ENCODE peak calls at places on chromosome 11, in four cellular contexts. C, F, K and Z are unnamed samples. For H3K4me1, the result is how much of the 10 kb centered on the place peaks cover.

GRCh38 chr11:60930394-60930793 is 6.1 kb downstream of the TMEM132A start:
- DNase-seq in C (no peak), F (peak), K (no peak), Z (peak)

GRCh38 chr11:73013021-73013420 is 129.1 kb downstream of the FCHSD2 start:
- DNase-seq in F (no peak), K (no peak), C (no peak), Z (no peak)

GRCh38 chr11:19232910-19233503 is 7.7 kb downstream of the E2F8 start:
- DNase-seq in F (no peak), K (no peak), C (no peak), Z (no peak)

GRCh38 chr11:10657308-10658271 is 36.0 kb downstream of the IRAG1 start:
- DNase-seq in C (peak), F (no peak), K (no peak), Z (no peak)

GRCh38 chr11:45289369-45289768 is 3.2 kb upstream of the SYT13 start:
- DNase-seq in C (no peak), K (no peak), F (no peak), Z (no peak)

GRCh38 chr11:119175493-119176077 is 7.1 kb downstream of the NLRX1 start:
- DNase-seq in C (peak), K (no peak), F (no peak), Z (no peak)

GRCh38 chr11:109552376-109552775 is 130.4 kb downstream of the C11orf87 start:
- DNase-seq in K (no peak), C (no peak), F (no peak), Z (no peak)

GRCh38 chr11:27830206-27830605 is 130.0 kb upstream of the BDNF start:
- DNase-seq in C (no peak), K (no peak), F (no peak), Z (no peak)

GRCh38 chr11:61683961-61684869 is 4.0 kb downstream of the DAGLA start:
- DNase-seq in K (peak), C (no peak), F (no peak), Z (peak)

GRCh38 chr11:67043572-67044329 is 12.9 kb upstream of the RHOD start:
- DNase-seq in C (no peak), F (no peak), K (no peak), Z (no peak)

GRCh38 chr11:116287866-116288265 is 484.9 kb downstream of the BUD13 start:
- DNase-seq in C (no peak), K (no peak), F (no peak), Z (peak)

GRCh38 chr11:128040603-128041002 is 546.8 kb downstream of the ETS1 start:
- DNase-seq in K (no peak), C (no peak), F (no peak), Z (no peak)

GRCh38 chr11:83037877-83038276 is 33.8 kb downstream of the RAB30 start:
- DNase-seq in F (no peak), C (no peak), K (no peak), Z (no peak)

GRCh38 chr11:17498058-17498457 is 21.4 kb upstream of the ABCC8 start:
- DNase-seq in K (no peak), F (no peak), C (no peak), Z (no peak)

GRCh38 chr11:43135966-43136534 is 175.7 kb upstream of the API5 start:
- DNase-seq in C (no peak), F (no peak), K (no peak), Z (no peak)

GRCh38 chr11:88280673-88281316 is 56.7 kb downstream of the CTSC start:
- DNase-seq in F (no peak), C (no peak), K (no peak), Z (no peak)

GRCh38 chr11:27357250-27357649 is 5.8 kb downstream of the CCDC34 start:
- DNase-seq in F (no peak), C (no peak), K (no peak), Z (no peak)

GRCh38 chr11:66747480-66747879 is 18.5 kb upstream of the SPTBN2 start:
- DNase-seq in F (no peak), C (no peak), K (no peak), Z (no peak)

GRCh38 chr11:83042966-83043711 is 28.6 kb downstream of the RAB30 start:
- DNase-seq in F (no peak), K (no peak), C (no peak), Z (no peak)

GRCh38 chr11:70597006-70597555 is 198.8 kb downstream of the CTTN start:
- DNase-seq in C (no peak), F (no peak), K (no peak), Z (no peak)

GRCh38 chr11:109885006-109885405 is 208.2 kb upstream of the ZC3H12C start:
- DNase-seq in C (no peak), K (no peak), F (no peak), Z (no peak)

GRCh38 chr11:120694706-120695105 is 183.2 kb downstream of the GRIK4 start:
- DNase-seq in K (no peak), C (no peak), F (no peak), Z (no peak)

GRCh38 chr11:66891849-66892660 is 35.2 kb downstream of the LRFN4 start:
- DNase-seq in F (peak), C (peak), K (no peak), Z (no peak)

DNA sequence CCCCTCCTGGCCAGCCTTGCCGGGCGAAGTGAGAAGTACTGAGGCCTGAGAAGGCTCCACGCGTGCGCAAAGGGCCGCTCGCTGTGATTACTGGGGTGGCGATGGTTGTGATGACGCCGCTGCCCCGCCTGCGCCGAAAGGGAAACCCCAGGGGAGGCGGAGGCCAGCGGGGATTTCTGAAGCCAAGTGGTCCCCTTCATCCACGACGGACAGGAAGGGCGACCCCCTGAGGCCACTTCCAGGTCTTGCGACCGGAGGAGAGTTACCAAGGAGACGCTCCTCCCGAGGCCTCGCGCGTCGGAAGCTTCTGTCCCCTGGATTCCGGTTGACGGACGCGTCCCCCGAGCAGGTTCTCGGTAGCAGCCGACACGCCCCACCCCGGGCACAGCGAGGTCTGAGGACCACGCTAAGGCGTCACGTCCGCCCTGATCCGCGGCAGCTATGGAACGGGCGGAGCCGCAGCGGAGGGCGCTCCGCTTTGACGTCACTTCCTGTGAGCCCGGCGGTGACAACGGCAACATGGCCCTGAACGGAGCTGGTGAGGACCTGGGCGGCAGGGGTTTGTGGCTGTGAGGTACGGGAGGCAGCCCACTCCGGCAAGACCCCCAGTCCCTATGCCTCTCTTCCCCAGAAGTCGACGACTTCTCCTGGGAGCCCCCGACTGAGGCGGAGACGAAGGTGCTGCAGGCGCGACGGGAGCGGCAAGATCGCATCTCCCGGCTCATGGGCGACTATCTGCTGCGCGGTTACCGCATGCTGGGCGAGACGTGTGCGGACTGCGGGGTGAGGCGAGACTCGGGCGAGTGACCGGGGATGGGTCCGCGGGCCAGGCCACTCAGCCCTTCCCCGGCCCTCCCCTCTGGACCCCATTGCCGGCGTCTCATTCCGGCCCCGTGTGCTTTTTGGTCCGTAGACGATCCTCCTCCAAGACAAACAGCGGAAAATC is at the start of gene ZNRD2:
- DNase-seq in F (peak), C (peak), K (peak), Z (peak)
- TF ChIP-seq POLR2A in F (peak), C (peak), K (peak), Z (no peak)

GRCh38 chr11:1233351-1234053 is 10.6 kb downstream of the MUC5B start:
- DNase-seq in C (no peak), F (no peak), K (no peak), Z (no peak)
- TF ChIP-seq CTCF in C (no peak), F (no peak), K (no peak), Z (no peak)

DNA sequence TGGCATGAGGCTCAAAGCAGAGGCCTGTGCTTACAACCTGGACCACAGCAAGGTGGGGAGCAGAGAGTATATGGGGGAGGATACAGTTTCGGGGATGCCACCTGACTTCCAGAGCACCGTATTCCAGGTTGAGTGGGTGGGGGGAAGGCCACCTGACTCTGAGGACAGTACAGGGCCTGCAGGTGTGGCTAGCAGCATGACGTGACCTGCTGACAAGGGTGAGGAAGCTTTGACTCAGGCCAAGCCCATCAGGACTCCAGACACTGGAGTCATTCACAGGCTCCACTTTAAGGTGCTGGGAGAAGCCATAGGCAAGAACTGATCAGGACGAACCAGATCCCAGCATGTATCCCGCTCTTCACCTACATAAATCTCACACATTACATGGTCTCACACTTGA is 34.6 kb upstream of the CRTAM start:
- DNase-seq in C (no peak), K (no peak), F (no peak), Z (no peak)
- H3K4me1 ChIP-seq in C (under half), K (under half), F (under half), Z (under half)

GRCh38 chr11:65545853-65546216 is 12.3 kb downstream of the LTBP3 start:
- DNase-seq in C (no peak), K (no peak), F (no peak), Z (no peak)

GRCh38 chr11:65547446-65548125 is 10.6 kb downstream of the LTBP3 start:
- DNase-seq in F (peak), K (no peak), C (no peak), Z (no peak)

GRCh38 chr11:65549088-65549487 is 9.1 kb downstream of the LTBP3 start:
- DNase-seq in C (no peak), K (no peak), F (no peak), Z (no peak)

GRCh38 chr11:65542738-65543390 is 15.3 kb downstream of the LTBP3 start:
- DNase-seq in K (no peak), C (no peak), F (no peak), Z (no peak)

DNA sequence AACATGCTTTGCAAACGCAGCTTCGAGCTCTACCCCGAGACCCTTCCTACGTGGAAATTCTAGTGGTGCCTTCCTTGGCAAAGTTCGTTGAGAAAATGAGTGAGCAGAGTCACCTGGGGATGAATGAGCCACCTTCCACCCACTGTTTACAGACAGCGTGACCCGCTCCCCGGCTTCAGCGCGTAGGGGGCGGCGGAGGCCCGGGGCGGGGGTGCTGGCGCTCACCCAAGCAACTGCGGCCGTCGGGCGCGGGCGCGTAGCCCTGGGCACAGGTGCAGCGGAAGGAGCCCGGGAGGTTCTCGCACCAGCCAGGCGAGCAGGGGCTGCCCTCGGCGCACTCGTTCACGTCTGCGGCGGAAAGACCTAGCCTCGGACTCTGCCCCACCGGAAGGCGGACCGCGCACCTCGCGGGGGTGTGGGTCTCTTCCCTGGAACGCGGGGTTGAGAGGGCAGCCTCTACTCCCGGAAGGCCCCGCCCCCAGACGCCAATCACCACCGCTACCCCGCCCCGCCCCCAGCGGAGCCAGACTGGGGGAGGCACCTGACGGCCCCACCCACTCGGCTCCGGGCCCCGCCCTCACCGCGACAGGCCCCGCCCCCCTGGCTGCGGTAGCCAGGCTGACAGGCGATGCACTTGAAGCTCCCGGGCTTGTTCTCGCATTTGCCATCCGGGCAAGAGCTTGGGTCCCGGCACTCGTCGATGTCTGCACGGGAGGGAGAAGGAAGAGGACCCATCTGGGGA is 11.8 kb downstream of the LTBP3 start:
- DNase-seq in C (peak), K (peak), F (peak), Z (peak)
- TF ChIP-seq POLR2A in C (peak), K (no peak), F (peak), Z (peak)

GRCh38 chr11:69087811-69088210 is 39.1 kb downstream of the TPCN2 start:
- DNase-seq in F (no peak), C (no peak), K (no peak), Z (no peak)

GRCh38 chr11:69084371-69084770 is 35.6 kb downstream of the TPCN2 start:
- DNase-seq in K (no peak), C (no peak), F (no peak), Z (no peak)

GRCh38 chr11:69086741-69087524 is 38.2 kb downstream of the TPCN2 start:
- DNase-seq in F (no peak), K (no peak), C (no peak), Z (no peak)

GRCh38 chr11:69085490-69086095 is 36.9 kb downstream of the TPCN2 start:
- DNase-seq in K (no peak), F (no peak), C (no peak), Z (no peak)

GRCh38 chr11:69086152-69086551 is 37.4 kb downstream of the TPCN2 start:
- DNase-seq in C (no peak), K (peak), F (no peak), Z (no peak)
- TF ChIP-seq CTCF in C (peak), K (peak), F (no peak), Z (no peak)

GRCh38 chr11:130162733-130163132 is 3.2 kb downstream of the ST14 start:
- DNase-seq in K (no peak), F (peak), C (no peak), Z (peak)
- H3K4me1 ChIP-seq in K (under half), F (half or more), C (under half), Z (under half)